ENCODE peak calls at places on chromosomes 4 and X, in five cellular contexts. E is EH; X is activated CD4-positive, alpha-beta T cell treated with anti-CD3 and anti-CD28 coated beads for 24 hours; W is T follicular helper cell; N is Ammon's horn. A is an unnamed sample.

GRCh38 chr4:122508083-122508482 is 51.6 kb upstream of the IL2 start:
- DNase-seq in X (no peak), W (no peak), N (no peak), E (no peak), A (no peak)

GRCh38 chr4:158304694-158305093 is 94.4 kb downstream of the TMEM144 start:
- DNase-seq in E (no peak), X (no peak), N (no peak), W (no peak), A (no peak)

GRCh38 chr4:125316391-125316780 is 1.6 kb downstream of the FAT4 start:
- DNase-seq in N (peak), X (no peak), W (no peak), E (no peak), A (peak)

GRCh38 chrX:48917139-48917980 is 1.5 kb downstream of the PIM2 start:
- DNase-seq in X (peak), N (peak), W (peak), E (peak), A (peak)

GRCh38 chr4:170089274-170089742 is 448 bp downstream of the AADAT start:
- DNase-seq in E (peak), X (no peak), W (no peak), N (peak), A (no peak)

GRCh38 chrX:47539860-47540259 is 21.1 kb upstream of the ARAF start:
- DNase-seq in X (no peak), E (peak), N (no peak), W (no peak), A (no peak)

GRCh38 chr4:140044314-140044991 is 109.5 kb downstream of the MAML3 start:
- DNase-seq in W (no peak), X (no peak), E (no peak), N (peak), A (no peak)

GRCh38 chrX:101388604-101389003 is 2.2 kb upstream of the RPL36A start:
- DNase-seq in X (no peak), W (no peak), N (no peak), E (no peak), A (no peak)

GRCh38 chrX:68696267-68696666 is 48.8 kb downstream of the STARD8 start:
- DNase-seq in E (no peak), N (no peak), W (no peak), X (no peak), A (no peak)

GRCh38 chr4:111671756-111672155 is 473.5 kb upstream of the FAM241A start:
- DNase-seq in E (no peak), N (no peak), W (no peak), X (no peak), A (no peak)

GRCh38 chr4:148341980-148342800 is 100.0 kb downstream of the NR3C2 start:
- DNase-seq in X (no peak), E (no peak), W (no peak), N (no peak), A (no peak)

GRCh38 chrX:96696462-96696861 is 11.8 kb downstream of the DIAPH2 start:
- DNase-seq in N (no peak), W (no peak), X (no peak), E (no peak), A (no peak)

GRCh38 chr4:122819708-122820449 is 6.8 kb upstream of the FGF2 start:
- DNase-seq in W (no peak), E (peak), N (no peak), X (no peak), A (no peak)

GRCh38 chr4:153084939-153085630 is 119.2 kb upstream of the TRIM2 start:
- DNase-seq in N (peak), E (peak), W (peak), X (peak), A (peak)

GRCh38 chr4:156999175-156999517 is 27.5 kb upstream of the PDGFC start:
- DNase-seq in W (no peak), E (peak), X (no peak), N (no peak), A (peak)

GRCh38 chr4:56324011-56324610 is 63.2 kb downstream of the AASDH start:
- DNase-seq in X (no peak), N (no peak), W (no peak), E (no peak), A (no peak)